ENCODE peak calls at places on chromosomes 4 and X, in nine cellular contexts. Z is uterus; R is esophagus squamous epithelium; J is hepatocyte; F is CD8-positive, alpha-beta memory T cell; U is fibroblast of lung; W is heart left ventricle; C is PC-9; P is right atrium auricular region. L is an unnamed sample. For H3K36me3, the result is how much of the 10 kb centered on the place peaks cover.

GRCh38 chr4:105283501-105283900 is 136.8 kb downstream of the TET2 start:
- DNase-seq in W (no peak), C (no peak), Z (no peak), F (no peak), R (no peak), U (no peak), P (no peak), J (no peak), L (no peak)

GRCh38 chr4:55754754-55755350 is 64.7 kb upstream of the EXOC1L start:
- DNase-seq in Z (no peak), F (no peak), P (no peak), C (peak), U (peak), W (no peak), R (no peak), J (no peak), L (no peak)

GRCh38 chrX:123731258-123731986 is 1.4 kb downstream of the THOC2 start:
- DNase-seq in F (peak), U (peak), Z (no peak), P (no peak), J (peak), R (no peak), C (no peak), W (no peak), L (no peak)

GRCh38 chrX:68633981-68634380 is 13.5 kb upstream of the STARD8 start:
- DNase-seq in U (no peak), P (no peak), R (no peak), Z (no peak), C (no peak), F (no peak), J (no peak), W (no peak), L (no peak)

GRCh38 chrX:30533261-30533660 is 44.3 kb downstream of the TASL start:
- DNase-seq in U (peak), P (no peak), F (no peak), Z (no peak), R (no peak), J (no peak), W (no peak), C (peak), L (no peak)

GRCh38 chr4:166546009-166546408 is 673.0 kb downstream of the TLL1 start:
- DNase-seq in U (no peak), J (no peak), W (no peak), C (no peak), Z (no peak), R (no peak), F (no peak), P (no peak), L (no peak)

GRCh38 chr4:138863160-138863559 is 152.4 kb upstream of the NOCT start:
- DNase-seq in U (no peak), P (no peak), C (no peak), R (no peak), J (no peak), F (no peak), Z (no peak), W (no peak), L (no peak)

GRCh38 chr4:68463796-68464195 is 16.5 kb downstream of the TMPRSS11E start:
- DNase-seq in U (peak), Z (no peak), P (no peak), R (no peak), C (peak), J (no peak), W (no peak), F (no peak), L (no peak)

GRCh38 chrX:18545771-18546170 is 120.4 kb downstream of the CDKL5 start:
- DNase-seq in U (no peak), Z (no peak), F (no peak), R (no peak), J (no peak), W (no peak), C (no peak), P (no peak), L (no peak)

GRCh38 chrX:108264376-108264775 is 172.8 kb downstream of the ATG4A start:
- DNase-seq in C (no peak), P (no peak), U (no peak), Z (no peak), W (no peak), J (no peak), F (no peak), R (no peak), L (no peak)

GRCh38 chr4:71184195-71184781 is 154.5 kb upstream of the SLC4A4 start:
- DNase-seq in C (no peak), P (no peak), U (peak), Z (no peak), W (peak), R (no peak), J (peak), F (peak), L (peak)

GRCh38 chr4:129138762-129139496 is 43.0 kb downstream of the C4orf33 start:
- DNase-seq in J (peak), W (no peak), R (no peak), C (peak), Z (no peak), P (no peak), F (no peak), U (no peak), L (no peak)

GRCh38 chr4:11625206-11625605 is 196.5 kb upstream of the HS3ST1 start:
- DNase-seq in U (no peak), J (no peak), P (no peak), R (no peak), W (peak), F (no peak), C (no peak), Z (no peak), L (no peak)

GRCh38 chr4:68906238-68907137 is 45.1 kb downstream of the UGT2A3 start:
- DNase-seq in Z (no peak), F (no peak), P (peak), W (no peak), C (no peak), U (no peak), R (no peak), J (peak), L (peak)

GRCh38 chr4:141130947-141131545 is 2.2 kb downstream of the RNF150 start:
- DNase-seq in U (no peak), Z (no peak), F (no peak), R (no peak), W (no peak), J (no peak), C (no peak), P (no peak), L (no peak)

GRCh38 chr4:148330724-148331123 is 111.5 kb downstream of the NR3C2 start:
- DNase-seq in P (no peak), Z (peak), C (no peak), R (no peak), W (no peak), F (no peak), U (no peak), J (no peak), L (no peak)
- H3K36me3 ChIP-seq in P (under half), Z (under half), C (under half), R (under half), W (under half), F (under half), U (under half), J (under half), L (under half)

DNA sequence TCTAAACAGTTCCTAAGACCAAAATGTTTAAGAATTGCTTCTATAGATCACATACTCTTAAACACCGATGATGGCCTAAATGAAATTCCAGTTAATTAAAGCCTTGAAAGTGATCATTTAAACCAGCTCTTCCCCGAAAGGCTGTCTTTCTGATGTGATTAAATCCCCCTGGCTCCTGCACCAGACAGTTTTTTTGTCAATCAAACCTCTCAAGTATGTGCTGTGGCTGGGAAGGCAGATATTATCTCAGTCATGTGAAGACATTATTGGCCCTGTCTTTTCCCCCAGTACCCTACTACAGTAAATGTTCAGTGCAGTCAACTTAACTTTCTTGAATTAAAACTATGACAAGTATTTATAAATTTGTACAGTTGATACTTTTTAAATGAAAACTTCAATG is 121.0 kb upstream of the MYOZ2 start:
- DNase-seq in C (no peak), W (no peak), J (no peak), U (no peak), Z (no peak), P (no peak), R (no peak), F (no peak), L (no peak)
- H3K36me3 ChIP-seq in C (under half), W (under half), J (under half), U (under half), Z (under half), P (under half), R (under half), F (under half), L (under half)

GRCh38 chr4:3124070-3124767 is 49.7 kb downstream of the HTT start:
- DNase-seq in J (no peak), U (peak), Z (no peak), W (no peak), P (no peak), C (no peak), F (no peak), R (no peak), L (no peak)

GRCh38 chr4:3122081-3122563 is 47.6 kb downstream of the HTT start:
- DNase-seq in U (peak), W (no peak), C (no peak), F (no peak), Z (no peak), P (no peak), R (no peak), J (peak), L (no peak)

GRCh38 chr4:3121596-3121995 is 47.1 kb downstream of the HTT start:
- DNase-seq in R (no peak), F (no peak), U (no peak), Z (no peak), C (no peak), P (no peak), J (no peak), W (no peak), L (no peak)

GRCh38 chr4:3121110-3121509 is 46.6 kb downstream of the HTT start:
- DNase-seq in C (no peak), W (no peak), J (no peak), R (no peak), Z (no peak), U (no peak), F (no peak), P (no peak), L (no peak)

DNA sequence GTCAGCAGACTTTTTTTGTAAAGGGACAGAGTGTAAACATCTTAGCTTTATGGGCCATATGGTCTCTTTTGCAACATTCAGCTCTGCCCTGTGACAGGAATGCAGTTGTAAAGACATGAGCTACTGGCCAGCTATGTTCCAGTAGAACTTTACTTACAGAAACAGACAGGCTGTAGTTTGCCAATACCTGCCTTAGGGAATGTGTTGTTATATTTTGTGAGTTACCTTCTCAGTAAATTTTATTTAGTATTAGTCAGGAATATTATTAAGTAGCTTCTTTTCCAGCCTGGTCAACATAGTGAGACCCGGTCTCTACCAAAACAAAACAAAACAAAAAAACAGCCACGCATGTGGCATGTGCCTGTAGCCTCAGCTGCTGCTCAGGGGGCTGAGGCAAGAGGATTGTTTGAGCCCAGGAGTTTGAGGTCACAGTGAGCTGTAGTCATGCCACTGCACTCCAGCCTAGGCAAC is 48.8 kb downstream of the HTT start:
- DNase-seq in P (no peak), U (peak), Z (no peak), R (no peak), C (peak), F (no peak), W (no peak), J (peak), L (no peak)
- H3K36me3 ChIP-seq in P (under half), U (under half), Z (under half), R (under half), C (under half), F (under half), W (half or more), J (under half), L (under half)

GRCh38 chr4:4277531-4277930 is 12.4 kb downstream of the LYAR start:
- DNase-seq in P (no peak), R (no peak), U (no peak), F (no peak), C (no peak), J (no peak), W (no peak), Z (no peak), L (no peak)

GRCh38 chr4:4284827-4285618 is 4.9 kb downstream of the LYAR start:
- DNase-seq in U (peak), C (no peak), W (no peak), P (no peak), Z (no peak), J (peak), F (no peak), R (no peak), L (no peak)

DNA sequence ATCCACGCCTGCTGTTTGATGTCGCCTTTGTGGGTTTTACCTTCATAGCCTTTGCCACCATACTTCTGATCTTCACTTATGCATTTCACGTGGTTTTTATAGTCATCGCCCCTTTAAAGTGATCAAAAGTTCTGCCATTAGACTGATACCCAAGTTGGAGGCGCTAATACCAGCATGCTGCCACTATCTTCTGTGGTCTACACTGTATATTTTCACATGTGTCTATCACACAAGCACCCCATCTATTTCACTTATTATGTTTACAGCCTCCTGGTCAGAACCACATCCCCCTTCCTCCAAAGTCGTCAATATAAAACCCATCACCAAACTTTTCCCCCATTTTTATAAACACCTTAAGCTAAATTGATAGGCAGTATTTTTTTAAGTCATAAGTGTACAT is 8.2 kb downstream of the LYAR start:
- DNase-seq in F (no peak), U (no peak), P (no peak), R (no peak), J (no peak), C (no peak), W (no peak), Z (no peak), L (no peak)
- H3K36me3 ChIP-seq in F (under half), U (under half), P (under half), R (under half), J (under half), C (under half), W (half or more), Z (under half), L (under half)

GRCh38 chr4:1029957-1030520 is 18.6 kb downstream of the FGFRL1 start:
- DNase-seq in C (no peak), R (no peak), Z (no peak), F (no peak), U (no peak), J (no peak), W (no peak), P (no peak), L (no peak)
- H3K36me3 ChIP-seq in C (under half), R (under half), Z (under half), F (under half), U (under half), J (under half), W (under half), P (under half), L (under half)

DNA sequence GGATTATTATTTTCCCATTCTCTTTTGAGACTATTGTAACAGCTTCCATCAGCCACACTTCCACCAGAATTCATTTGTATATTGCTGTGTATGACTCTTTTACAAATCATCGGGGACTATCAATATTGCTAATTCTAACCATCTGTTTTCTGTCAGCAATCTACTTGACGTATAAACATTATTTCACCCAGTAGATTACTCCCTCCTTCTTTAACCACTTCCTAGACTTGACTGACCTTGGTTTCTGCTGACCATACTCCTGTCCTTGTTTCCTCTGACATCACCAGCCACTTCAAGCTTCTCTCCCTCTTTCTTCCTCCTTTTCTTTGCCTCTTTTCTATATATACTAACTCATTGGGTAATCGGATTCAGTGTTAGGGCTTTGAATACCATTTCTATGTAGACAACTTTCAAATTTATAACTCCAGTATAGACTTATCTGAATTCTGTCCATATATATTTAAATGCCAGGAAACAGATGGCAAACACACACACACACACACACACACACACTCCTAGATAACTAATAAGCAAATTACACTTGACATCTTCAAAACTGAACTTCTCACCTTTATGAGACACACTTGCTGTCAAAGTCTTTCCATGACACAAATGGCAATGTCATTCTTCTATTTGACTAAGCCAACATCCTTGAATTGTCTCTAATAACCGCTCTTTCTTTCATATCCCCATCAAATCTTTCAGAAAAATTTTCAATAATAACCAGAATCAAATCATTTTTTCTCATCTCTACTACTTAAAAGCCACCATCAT is 402.6 kb downstream of the PCDH18 start:
- DNase-seq in P (no peak), C (no peak), F (no peak), U (peak), Z (no peak), R (no peak), J (no peak), W (no peak), L (no peak)
- H3K36me3 ChIP-seq in P (under half), C (under half), F (under half), U (under half), Z (under half), R (under half), J (under half), W (under half), L (under half)

L was measured in Caco-2.